ENCODE peak calls at places on chromosome 7, in nine cellular contexts. W is CD4-positive, alpha-beta T cell; P is OCI-LY7; T is left ventricle myocardium inferior; Q is neural progenitor cell; O is cardiac muscle cell; J is psoas muscle; U is MM.1S; D is breast epithelium. X is an unnamed sample.

GRCh38 chr7:30927559-30927958 is 15.9 kb downstream of the AQP1 start:
- DNase-seq in O (no peak), P (no peak), D (no peak), W (no peak), Q (no peak), U (no peak), T (no peak), J (no peak), X (no peak)

GRCh38 chr7:107678110-107678753 is 17.6 kb downstream of the SLC26A4 start:
- DNase-seq in J (no peak), O (no peak), Q (no peak), P (peak; percentile 20), U (no peak), W (no peak), T (no peak), D (no peak), X (no peak)

GRCh38 chr7:464177-464711 is 55.4 kb downstream of the PDGFA start:
- DNase-seq in U (no peak), J (no peak), T (no peak), W (peak; percentile 28), D (no peak), P (no peak), O (no peak), Q (no peak), X (no peak)

GRCh38 chr7:131328387-131329175 is 905 bp downstream of the MKLN1 start:
- DNase-seq in W (no peak), U (peak; percentile 20), O (no peak), J (no peak), D (no peak), Q (no peak), P (no peak), T (no peak), X (no peak)

GRCh38 chr7:8172372-8173354 is 89.3 kb downstream of the ICA1 start:
- DNase-seq in T (no peak), P (no peak), U (no peak), Q (no peak), W (no peak), J (no peak), O (no peak), D (no peak), X (no peak)

GRCh38 chr7:5334671-5335070 is 51.9 kb downstream of the SLC29A4 start:
- DNase-seq in W (no peak), O (no peak), Q (no peak), T (no peak), P (no peak), J (no peak), U (no peak), D (no peak), X (no peak)

GRCh38 chr7:42385912-42386311 is 148.9 kb upstream of the GLI3 start:
- DNase-seq in D (no peak), U (no peak), W (no peak), T (no peak), Q (no peak), P (no peak), O (no peak), J (no peak), X (no peak)

GRCh38 chr7:91866599-91867148 is 13.8 kb downstream of the MTERF1 start:
- DNase-seq in T (no peak), W (no peak), P (no peak), J (no peak), D (no peak), Q (no peak), U (no peak), O (no peak), X (no peak)

GRCh38 chr7:133253522-133253882 is 624 bp downstream of the EXOC4 start:
- DNase-seq in T (no peak), O (peak; percentile 26), D (no peak), U (peak; percentile 60), Q (peak; percentile 13), J (no peak), P (peak; percentile 42), W (no peak), X (no peak)

GRCh38 chr7:23072916-23073315 is 32.7 kb upstream of the KLHL7 start:
- DNase-seq in W (no peak), O (peak; percentile 9), P (no peak), U (no peak), D (no peak), Q (peak; percentile 36), J (no peak), T (no peak), X (no peak)

GRCh38 chr7:95883208-95883607 is 110.9 kb downstream of the DYNC1I1 start:
- DNase-seq in P (no peak), T (no peak), O (no peak), W (no peak), J (no peak), U (no peak), Q (no peak), D (no peak), X (no peak)

GRCh38 chr7:158781976-158782637 is 47.2 kb downstream of the ESYT2 start:
- DNase-seq in U (no peak), W (no peak), J (no peak), Q (no peak), P (no peak), D (no peak), O (no peak), T (no peak), X (no peak)
- H3K27ac ChIP-seq in U (no peak overlapping the region), W (no peak overlapping the region), J (peak overlapping the region; percentile 71), Q (no peak overlapping the region), P (no peak overlapping the region), D (no peak overlapping the region), O (no peak overlapping the region), T (peak overlapping the region; percentile 89), X (peak overlapping the region; percentile 88)

GRCh38 chr7:68417002-68417401 is 1181.3 kb upstream of the AUTS2 start:
- DNase-seq in T (no peak), O (no peak), P (no peak), Q (no peak), D (no peak), J (no peak), W (no peak), U (no peak), X (no peak)
- TF ChIP-seq CTCF in T (no peak), O (no peak), P (no peak), Q (no peak), D (no peak), J (no peak), W (no peak), U (no peak), X (no peak)

GRCh38 chr7:50660040-50660829 is 95.0 kb upstream of the DDC start:
- DNase-seq in D (no peak), J (no peak), P (peak; percentile 9), T (no peak), Q (no peak), O (no peak), U (no peak), W (peak; percentile 49), X (peak; percentile 68)

GRCh38 chr7:50659329-50659965 is 94.2 kb upstream of the DDC start:
- DNase-seq in O (no peak), Q (no peak), D (no peak), P (no peak), W (no peak), T (no peak), J (no peak), U (no peak), X (peak; percentile 46)

GRCh38 chr7:50661345-50662058 is 96.3 kb upstream of the DDC start:
- DNase-seq in J (no peak), P (peak; percentile 17), W (no peak), T (no peak), U (peak; percentile 83), O (no peak), Q (no peak), D (no peak), X (peak; percentile 70)

GRCh38 chr7:50662059-50662689 is 97.0 kb upstream of the DDC start:
- DNase-seq in U (peak; percentile 77), Q (no peak), T (no peak), P (no peak), W (no peak), O (no peak), D (no peak), J (no peak), X (peak; percentile 19)

GRCh38 chr7:50660830-50661175 is 95.6 kb upstream of the DDC start:
- DNase-seq in D (no peak), O (no peak), P (no peak), Q (no peak), J (no peak), U (no peak), W (no peak), T (no peak), X (peak; percentile 12)
- H3K27ac ChIP-seq in D (no peak overlapping the region), O (no peak overlapping the region), P (no peak overlapping the region), Q (no peak overlapping the region), J (peak overlapping the region; percentile 91), U (peak overlapping the region; percentile 71), W (no peak overlapping the region), T (peak overlapping the region; percentile 7), X (no peak overlapping the region)

GRCh38 chr7:85833071-85833470 is 646.2 kb upstream of the SEMA3D start:
- DNase-seq in U (no peak), T (no peak), Q (no peak), D (no peak), J (no peak), O (no peak), W (no peak), P (no peak), X (no peak)

GRCh38 chr7:85830982-85831381 is 644.1 kb upstream of the SEMA3D start:
- DNase-seq in T (no peak), W (no peak), O (no peak), Q (no peak), D (no peak), P (no peak), J (no peak), U (no peak), X (no peak)

GRCh38 chr7:85828654-85829053 is 641.8 kb upstream of the SEMA3D start:
- DNase-seq in W (no peak), O (no peak), U (no peak), P (no peak), T (no peak), J (no peak), Q (no peak), D (no peak), X (no peak)

GRCh38 chr7:85829176-85829575 is 642.3 kb upstream of the SEMA3D start:
- DNase-seq in U (no peak), W (no peak), O (peak; percentile 7), J (no peak), Q (no peak), D (no peak), T (no peak), P (no peak), X (no peak)

GRCh38 chr7:85829817-85830432 is 643.1 kb upstream of the SEMA3D start:
- DNase-seq in W (no peak), T (no peak), P (peak; percentile 19), Q (no peak), D (no peak), O (peak; percentile 9), J (no peak), U (peak; percentile 33), X (no peak)
- TF ChIP-seq CTCF in W (no peak), T (peak; percentile 14), P (peak; percentile 66), Q (peak; percentile 46), D (no peak), O (peak; percentile 32), J (peak; percentile 12), U (peak; percentile 33), X (no peak)

DNA sequence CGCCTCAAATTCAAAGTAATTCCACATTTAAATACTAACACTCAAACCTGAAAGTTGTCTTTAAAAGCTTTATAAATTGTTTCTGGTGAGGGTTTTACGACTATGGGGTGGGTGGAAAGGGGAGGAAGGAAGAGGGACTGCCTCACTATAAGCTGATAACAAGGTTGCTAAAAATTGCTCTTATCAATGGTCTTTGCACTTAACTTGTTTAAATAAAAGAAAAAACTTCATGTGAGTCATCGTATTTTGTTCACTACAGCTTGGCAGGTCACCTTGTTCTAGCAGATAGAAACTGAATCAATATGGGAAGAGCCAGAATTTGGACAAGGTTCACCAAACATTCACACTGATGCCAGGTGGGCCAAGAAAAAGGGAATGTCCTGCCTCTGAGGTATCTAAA is 129.2 kb downstream of the TES start:
- DNase-seq in O (no peak), Q (no peak), W (no peak), P (no peak), D (no peak), U (no peak), T (no peak), J (no peak), X (no peak)
- H3K27ac ChIP-seq in O (no peak overlapping the region), Q (no peak overlapping the region), W (no peak overlapping the region), P (no peak overlapping the region), D (no peak overlapping the region), U (no peak overlapping the region), T (peak overlapping the region; percentile 57), J (no peak overlapping the region), X (peak overlapping the region; percentile 11)

X was measured in coronary artery.